ENCODE peak calls at places on chromosome 1, in seven cellular contexts. X is psoas muscle; U is ovary; J is CD8-positive, alpha-beta memory T cell; I is CD4-positive, alpha-beta memory T cell; Y is RWPE1; W is aorta. F is an unnamed sample.

GRCh38 chr1:201676061-201676644 is 137.2 kb downstream of the NAV1 start:
- DNase-seq in X (peak), I (no peak), Y (no peak), J (no peak), W (no peak), U (peak), F (peak)

GRCh38 chr1:50841791-50842387 is 118.2 kb downstream of the FAF1 start:
- DNase-seq in W (no peak), I (no peak), Y (no peak), X (no peak), J (no peak), U (no peak), F (no peak)

GRCh38 chr1:3012511-3013291 is 8.6 kb upstream of the ACTRT2 start:
- DNase-seq in X (peak), Y (peak), U (peak), W (peak), J (no peak), I (peak), F (peak)

GRCh38 chr1:204752688-204753040 is 67.1 kb upstream of the LRRN2 start:
- DNase-seq in X (no peak), W (no peak), U (no peak), I (no peak), J (no peak), Y (no peak), F (no peak)

GRCh38 chr1:162485236-162485635 is 12.4 kb upstream of the UHMK1 start:
- DNase-seq in U (no peak), I (no peak), W (no peak), X (no peak), Y (no peak), J (no peak), F (no peak)

GRCh38 chr1:86259390-86259789 is 102.8 kb upstream of the COL24A1 start:
- DNase-seq in I (no peak), Y (no peak), X (no peak), U (no peak), J (no peak), W (no peak), F (no peak)

GRCh38 chr1:113653741-113654140 is 105.5 kb downstream of the PHTF1 start:
- DNase-seq in W (no peak), I (no peak), Y (no peak), X (no peak), U (no peak), J (no peak), F (no peak)

GRCh38 chr1:55640708-55641473 is 425.7 kb upstream of the USP24 start:
- DNase-seq in Y (no peak), W (peak), I (peak), J (peak), X (peak), U (peak), F (peak)

GRCh38 chr1:76066390-76066789 is 8.2 kb upstream of the ST6GALNAC3 start:
- DNase-seq in J (no peak), W (no peak), Y (no peak), X (no peak), I (no peak), U (no peak), F (no peak)

GRCh38 chr1:212355230-212355969 is 59.3 kb downstream of the PACC1 start:
- DNase-seq in X (no peak), U (no peak), Y (no peak), J (no peak), W (no peak), I (no peak), F (no peak)

GRCh38 chr1:42172394-42173133 is 8.0 kb upstream of the GUCA2A start:
- DNase-seq in I (no peak), U (no peak), J (no peak), W (no peak), Y (no peak), X (no peak), F (no peak)

GRCh38 chr1:234729566-234729965 is 119.6 kb upstream of the IRF2BP2 start:
- DNase-seq in J (no peak), X (no peak), Y (no peak), W (no peak), I (no peak), U (no peak), F (no peak)

GRCh38 chr1:112638109-112638426 is 18.4 kb downstream of the CAPZA1 start:
- DNase-seq in Y (no peak), W (no peak), I (no peak), U (no peak), J (no peak), X (no peak), F (no peak)

GRCh38 chr1:165856606-165857005 is 29.2 kb downstream of the UCK2 start:
- DNase-seq in J (no peak), X (no peak), W (no peak), I (no peak), U (no peak), Y (no peak), F (no peak)

DNA sequence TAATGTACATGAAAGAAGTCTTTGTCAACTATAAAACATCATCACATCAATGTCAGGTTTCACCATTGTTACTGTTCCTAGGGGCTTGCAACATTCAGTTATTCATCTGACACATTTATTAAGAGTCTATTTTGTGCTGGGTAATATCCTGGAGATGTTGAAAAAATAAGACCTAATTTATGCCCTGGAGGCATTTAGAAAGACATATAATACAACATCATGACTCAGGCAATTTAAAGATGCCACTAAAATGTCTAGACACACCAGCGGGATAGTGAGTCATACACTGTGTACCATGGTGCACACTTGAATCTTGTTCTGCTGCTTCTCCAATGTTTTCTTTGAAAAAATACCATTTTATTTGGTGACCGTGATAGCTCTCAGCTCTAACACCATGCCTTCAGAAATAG is 19.1 kb downstream of the DPT start:
- DNase-seq in X (no peak), I (no peak), W (no peak), Y (peak), J (no peak), U (no peak), F (no peak)
- H3K27ac ChIP-seq in X (peak), I (no peak), W (no peak), Y (peak), J (no peak), U (no peak), F (peak)

DNA sequence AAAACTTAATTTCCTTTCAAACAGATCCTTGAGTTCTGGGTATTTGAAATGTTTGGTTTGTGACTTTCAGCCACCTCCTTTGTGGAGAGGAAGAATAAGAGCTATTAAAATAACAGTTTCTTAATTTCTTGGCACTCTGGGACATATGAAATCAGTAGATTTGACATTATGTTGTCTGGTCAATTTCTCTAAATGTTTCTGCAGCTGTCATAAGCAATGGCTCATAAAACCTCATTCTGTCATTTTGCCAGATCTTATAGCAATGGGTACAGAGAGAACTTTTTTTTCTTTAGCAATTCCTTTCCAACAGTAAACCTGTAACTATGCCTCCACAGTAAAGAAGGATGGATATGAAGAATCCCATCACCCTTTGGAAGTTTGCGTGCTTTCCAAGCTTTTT is 52.6 kb downstream of the LAMC1 start:
- DNase-seq in J (no peak), W (no peak), Y (no peak), U (no peak), X (no peak), I (no peak), F (no peak)
- H3K27ac ChIP-seq in J (no peak), W (no peak), Y (no peak), U (no peak), X (no peak), I (no peak), F (no peak)

DNA sequence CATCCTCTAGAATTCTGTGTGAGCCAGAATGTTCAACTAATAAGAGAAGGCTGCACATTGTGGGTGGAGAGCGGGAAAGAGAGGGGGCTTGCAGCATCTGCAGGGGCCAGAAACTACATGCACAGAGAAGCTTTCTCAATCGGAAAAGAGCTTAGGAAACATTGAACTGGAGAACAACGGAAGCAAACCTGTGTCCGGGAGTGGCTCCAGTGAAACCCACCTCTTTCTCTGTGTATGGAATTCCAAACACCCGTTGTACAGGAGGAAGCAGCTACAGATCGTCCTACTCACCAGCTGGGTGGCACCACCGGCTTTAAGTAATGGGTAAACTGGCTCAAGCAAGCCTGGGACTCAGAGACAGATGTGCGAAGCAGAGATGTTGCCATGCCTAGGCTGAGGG is 14.0 kb upstream of the CSF1 start:
- DNase-seq in J (no peak), W (no peak), I (no peak), X (no peak), Y (no peak), U (no peak), F (no peak)
- H3K27ac ChIP-seq in J (peak), W (no peak), I (no peak), X (peak), Y (no peak), U (no peak), F (no peak)

GRCh38 chr1:64887689-64888217 is 78.6 kb downstream of the JAK1 start:
- DNase-seq in X (no peak), U (no peak), I (no peak), Y (no peak), J (no peak), W (no peak), F (no peak)
- H3K27ac ChIP-seq in X (no peak), U (no peak), I (no peak), Y (no peak), J (no peak), W (no peak), F (no peak)

DNA sequence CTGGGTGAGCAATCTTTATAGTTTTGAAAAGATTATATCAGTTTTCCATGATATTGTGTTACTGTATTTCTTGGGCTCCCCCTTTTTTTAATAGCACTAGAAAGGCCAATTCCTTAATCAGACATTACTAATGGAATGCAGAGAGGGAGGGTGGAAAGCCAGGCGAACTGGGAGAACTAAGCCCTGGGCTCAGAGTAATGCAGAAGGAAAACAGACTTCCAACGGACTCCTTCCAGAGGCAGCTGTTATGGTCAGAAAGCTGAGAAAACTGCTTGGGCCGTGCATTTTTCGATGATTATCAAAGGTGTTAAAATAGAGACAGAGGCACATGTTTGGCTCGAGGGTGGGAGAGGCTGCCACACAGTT is 206.4 kb downstream of the FOXD2 start:
- DNase-seq in X (no peak), Y (no peak), J (no peak), I (no peak), U (no peak), W (no peak), F (no peak)
- H3K27ac ChIP-seq in X (no peak), Y (no peak), J (no peak), I (no peak), U (no peak), W (peak), F (peak)

F was measured in uterus.